ENCODE peak calls at places on chromosomes 6 and 20, in six cellular contexts. I is NCI-H1436; G is tibial nerve; U is NCI-H460; W is activated CD4-positive, alpha-beta T cell treated with anti-CD3 and anti-CD28 coated beads for 36 hours; Y is GM12878. P is an unnamed sample.

GRCh38 chr6:35341557-35341956 is 801 bp upstream of the PPARD start:
- DNase-seq in I (no peak), G (no peak), U (no peak), W (no peak), Y (no peak), P (no peak)

GRCh38 chr6:125477141-125477540 is 175.4 kb upstream of the HDDC2 start:
- DNase-seq in I (no peak), G (no peak), U (no peak), W (no peak), Y (no peak), P (no peak)

GRCh38 chr6:78611886-78612480 is 255.4 kb upstream of the IRAK1BP1 start:
- DNase-seq in I (peak; percentile 0), G (no peak), U (peak; percentile 33), W (no peak), Y (no peak), P (no peak)

GRCh38 chr6:44001318-44001868 is 125.9 kb downstream of the MRPL14 start:
- DNase-seq in I (peak; percentile 74), G (no peak), U (no peak), W (peak; percentile 72), Y (peak; percentile 72), P (no peak)

GRCh38 chr6:72386324-72386723 is 235.5 kb upstream of the KCNQ5 start:
- DNase-seq in I (no peak), G (no peak), U (no peak), W (no peak), Y (no peak), P (no peak)

GRCh38 chr20:32578840-32579239 is 6.3 kb downstream of the NOL4L start:
- DNase-seq in I (no peak), G (no peak), U (no peak), W (no peak), Y (no peak), P (no peak)

GRCh38 chr6:27290065-27290849 is 21.8 kb downstream of the POM121L2 start:
- DNase-seq in I (no peak), G (no peak), U (peak; percentile 49), W (no peak), Y (peak; percentile 40), P (no peak)

GRCh38 chr20:57030611-57031600 is 235.5 kb downstream of the BMP7 start:
- DNase-seq in I (no peak), G (no peak), U (no peak), W (no peak), Y (no peak), P (no peak)

GRCh38 chr20:20363449-20364015 is 4.4 kb upstream of the INSM1 start:
- DNase-seq in I (peak; percentile 61), G (no peak), U (no peak), W (peak; percentile 20), Y (no peak), P (no peak)

GRCh38 chr20:59564171-59564570 is 40.2 kb upstream of the PHACTR3 start:
- DNase-seq in I (no peak), G (no peak), U (no peak), W (no peak), Y (no peak), P (no peak)

GRCh38 chr20:46802696-46803445 is 91.8 kb upstream of the EYA2 start:
- DNase-seq in I (no peak), G (no peak), U (no peak), W (no peak), Y (no peak), P (no peak)

GRCh38 chr20:58019027-58019849 is 209.2 kb downstream of the ANKRD60 start:
- DNase-seq in I (no peak), G (no peak), U (no peak), W (no peak), Y (no peak), P (no peak)

GRCh38 chr20:4235512-4236043 is 220.2 kb upstream of the RNF24 start:
- DNase-seq in I (no peak), G (no peak), U (no peak), W (no peak), Y (no peak), P (no peak)

GRCh38 chr6:140845666-140846065 is 1287.1 kb upstream of the GJE1 start:
- DNase-seq in I (no peak), G (no peak), U (no peak), W (no peak), Y (no peak), P (no peak)

GRCh38 chr6:392441-393390 is 1.2 kb downstream of the IRF4 start:
- DNase-seq in I (no peak), G (no peak), U (no peak), W (peak; percentile 57), Y (no peak), P (no peak)

GRCh38 chr20:61546641-61547040 is 294.6 kb downstream of the CDH4 start:
- DNase-seq in I (no peak), G (no peak), U (no peak), W (no peak), Y (no peak), P (no peak)

GRCh38 chr6:53825514-53826321 is 30.9 kb downstream of the LRRC1 start:
- DNase-seq in I (no peak), G (no peak), U (no peak), W (no peak), Y (no peak), P (no peak)

GRCh38 chr20:34676642-34677373 is at the start of gene PIGU:
- DNase-seq in I (peak; percentile 92), G (peak; percentile 85), U (peak; percentile 93), W (peak; percentile 98), Y (peak; percentile 88), P (peak; percentile 94)